ENCODE peak calls at places on chromosomes 6 and 20, in six cellular contexts. H is SJSA1, W is fibroblast of lung, X is AG04450, C is tibial artery, T is hepatocyte. V is an unnamed sample. For H3K27me3, the result is how much of the 10 kb centered on the place peaks cover.

GRCh38 chr6:13873288-13874190 is 51.2 kb upstream of the RNF182 start:
- DNase-seq in H (peak), W (no peak), X (no peak), C (no peak), T (peak), V (no peak)

GRCh38 chr20:44633872-44634600 is 17.5 kb downstream of the ADA start:
- DNase-seq in H (no peak), W (no peak), X (no peak), C (no peak), T (no peak), V (no peak)

GRCh38 chr6:35259194-35259945 is at the start of gene ZNF76:
- DNase-seq in H (peak), W (peak), X (peak), C (peak), T (peak), V (peak)

GRCh38 chr6:30988209-30988825 is 4.8 kb downstream of the MUC21 start:
- DNase-seq in H (no peak), W (no peak), X (no peak), C (no peak), T (peak), V (peak)

GRCh38 chr6:139154885-139155547 is 20.1 kb downstream of the HECA start:
- DNase-seq in H (no peak), W (no peak), X (no peak), C (no peak), T (no peak), V (peak)

GRCh38 chr6:12391472-12391871 is 101.3 kb downstream of the EDN1 start:
- DNase-seq in H (no peak), W (no peak), X (no peak), C (no peak), T (no peak), V (no peak)

GRCh38 chr20:62776692-62777527 is 19.4 kb upstream of the MRGBP start:
- DNase-seq in H (no peak), W (no peak), X (no peak), C (no peak), T (no peak), V (peak)

GRCh38 chr6:25875563-25875905 is 1.5 kb upstream of the SLC17A3 start:
- DNase-seq in H (no peak), W (no peak), X (no peak), C (no peak), T (no peak), V (no peak)

GRCh38 chr6:163554663-163555062 is 140.1 kb downstream of the QKI start:
- DNase-seq in H (peak), W (peak), X (no peak), C (peak), T (peak), V (peak)

GRCh38 chr20:17936306-17936790 is 32.2 kb downstream of the SNX5 start:
- DNase-seq in H (no peak), W (peak), X (no peak), C (no peak), T (no peak), V (no peak)

GRCh38 chr6:135568366-135568765 is 70.8 kb upstream of the AHI1 start:
- DNase-seq in H (no peak), W (peak), X (peak), C (no peak), T (peak), V (no peak)

GRCh38 chr20:57133926-57134650 is 132.4 kb downstream of the BMP7 start:
- DNase-seq in H (no peak), W (no peak), X (no peak), C (no peak), T (no peak), V (no peak)

GRCh38 chr6:95143408-95144180 is 433.7 kb upstream of the MANEA start:
- DNase-seq in H (no peak), W (no peak), X (no peak), C (no peak), T (no peak), V (no peak)

GRCh38 chr6:122789862-122790739 is 1.0 kb downstream of the SMPDL3A start:
- DNase-seq in H (no peak), W (peak), X (no peak), C (peak), T (peak), V (peak)

GRCh38 chr20:309841-310644 is 12.7 kb downstream of the ZCCHC3 start:
- DNase-seq in H (peak), W (peak), X (peak), C (peak), T (peak), V (peak)

GRCh38 chr6:43368517-43369160 is 808 bp downstream of the ZNF318 start:
- DNase-seq in H (peak), W (peak), X (no peak), C (peak), T (peak), V (peak)

GRCh38 chr6:169996652-169997051 is 245.2 kb downstream of the ERMARD start:
- DNase-seq in H (no peak), W (no peak), X (no peak), C (no peak), T (no peak), V (no peak)

GRCh38 chr20:35120012-35120701 is 27.0 kb downstream of the EDEM2 start:
- DNase-seq in H (peak), W (peak), X (peak), C (peak), T (no peak), V (peak)

DNA sequence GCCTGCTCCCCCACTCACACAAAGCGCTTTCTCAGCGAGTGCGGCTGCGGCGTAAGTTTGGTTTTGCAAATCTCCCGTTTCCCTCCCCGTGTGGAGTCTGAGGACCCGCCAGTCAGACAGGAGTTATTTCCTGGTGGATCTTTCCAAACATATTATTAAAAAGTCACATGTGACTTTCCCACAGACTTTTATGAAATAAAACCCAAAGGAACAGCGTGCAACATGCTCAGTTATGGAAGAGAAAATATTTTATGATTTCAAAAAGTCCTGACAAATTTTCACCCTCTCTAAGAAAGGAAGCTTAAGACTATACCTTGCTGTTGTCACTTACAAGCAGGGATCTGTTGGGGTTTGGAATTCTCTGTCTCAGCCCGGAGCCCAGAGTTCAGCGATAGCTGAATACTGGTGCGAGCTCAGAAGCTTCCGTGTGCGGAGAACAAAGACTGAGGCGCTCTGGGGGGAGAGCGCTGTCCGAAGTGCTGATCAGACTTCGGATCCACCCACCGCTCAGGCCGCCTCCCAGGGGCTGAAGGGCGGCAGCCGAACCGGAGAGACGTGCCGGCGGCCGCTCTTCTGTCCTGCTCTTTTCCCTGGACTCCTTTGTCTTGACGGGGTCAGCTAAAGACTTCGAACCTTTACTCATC is 2.5 kb upstream of the MYT1 start:
- DNase-seq in H (peak), W (peak), X (no peak), C (no peak), T (peak), V (peak)
- H3K4me3 ChIP-seq in H (no peak), W (no peak), X (no peak), C (no peak), T (no peak), V (no peak)

DNA sequence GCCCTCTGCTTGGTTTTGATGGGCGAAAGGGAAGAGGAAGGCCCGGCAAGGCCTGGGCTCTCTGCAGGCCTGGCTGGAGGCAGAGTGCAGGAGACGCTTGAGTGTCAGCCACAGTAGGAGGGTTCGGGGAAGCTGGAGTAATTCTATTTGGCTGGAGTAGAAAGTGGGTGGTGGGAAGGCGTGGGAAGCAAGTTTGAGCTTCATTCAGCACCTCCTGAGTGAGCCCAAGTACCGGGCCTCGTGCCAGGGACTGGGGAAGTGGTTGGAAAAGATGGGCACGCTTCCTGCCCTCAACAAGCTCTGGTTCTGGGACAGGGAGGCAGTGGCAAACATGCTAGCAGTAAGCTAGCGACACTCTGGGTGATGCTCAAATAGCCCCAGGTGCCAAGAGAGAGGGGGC is 72.5 kb downstream of the DLGAP4 start:
- DNase-seq in H (no peak), W (no peak), X (no peak), C (no peak), T (no peak), V (no peak)
- H3K27me3 ChIP-seq in H (under half), W (under half), X (under half), C (under half), T (under half), V (under half)

GRCh38 chr6:83853178-83853967 is at the start of gene RIPPLY2:
- DNase-seq in H (peak), W (peak), X (no peak), C (no peak), T (peak), V (no peak)
- H3K4me3 ChIP-seq in H (peak), W (peak), X (peak), C (peak), T (peak), V (peak)

GRCh38 chr20:19866070-19866469 is 108.0 kb downstream of the RIN2 start:
- DNase-seq in H (no peak), W (no peak), X (no peak), C (no peak), T (no peak), V (no peak)

GRCh38 chr20:19867074-19867473 is 109.0 kb downstream of the RIN2 start:
- DNase-seq in H (no peak), W (peak), X (peak), C (no peak), T (no peak), V (peak)

GRCh38 chr20:19868383-19868782 is 110.3 kb downstream of the RIN2 start:
- DNase-seq in H (no peak), W (no peak), X (no peak), C (no peak), T (no peak), V (no peak)

GRCh38 chr20:19864130-19864529 is 106.1 kb downstream of the RIN2 start:
- DNase-seq in H (peak), W (no peak), X (no peak), C (no peak), T (no peak), V (no peak)

GRCh38 chr20:19867940-19868371 is 109.9 kb downstream of the RIN2 start:
- DNase-seq in H (no peak), W (no peak), X (no peak), C (peak), T (no peak), V (no peak)
- H3K27me3 ChIP-seq in H (under half), W (under half), X (under half), C (under half), T (under half), V (under half)

GRCh38 chr6:84260186-84260585 is 32.7 kb upstream of the CEP162 start:
- DNase-seq in H (no peak), W (no peak), X (no peak), C (no peak), T (no peak), V (no peak)

GRCh38 chr6:84258268-84258667 is 30.8 kb upstream of the CEP162 start:
- DNase-seq in H (peak), W (no peak), X (no peak), C (no peak), T (no peak), V (no peak)

GRCh38 chr6:84255641-84256040 is 28.2 kb upstream of the CEP162 start:
- DNase-seq in H (no peak), W (no peak), X (no peak), C (no peak), T (no peak), V (no peak)

GRCh38 chr6:84260926-84261325 is 33.5 kb upstream of the CEP162 start:
- DNase-seq in H (no peak), W (no peak), X (no peak), C (no peak), T (no peak), V (peak)

GRCh38 chr6:84258866-84259265 is 31.4 kb upstream of the CEP162 start:
- DNase-seq in H (no peak), W (no peak), X (no peak), C (no peak), T (no peak), V (no peak)
- H3K4me3 ChIP-seq in H (no peak), W (no peak), X (no peak), C (no peak), T (no peak), V (no peak)

DNA sequence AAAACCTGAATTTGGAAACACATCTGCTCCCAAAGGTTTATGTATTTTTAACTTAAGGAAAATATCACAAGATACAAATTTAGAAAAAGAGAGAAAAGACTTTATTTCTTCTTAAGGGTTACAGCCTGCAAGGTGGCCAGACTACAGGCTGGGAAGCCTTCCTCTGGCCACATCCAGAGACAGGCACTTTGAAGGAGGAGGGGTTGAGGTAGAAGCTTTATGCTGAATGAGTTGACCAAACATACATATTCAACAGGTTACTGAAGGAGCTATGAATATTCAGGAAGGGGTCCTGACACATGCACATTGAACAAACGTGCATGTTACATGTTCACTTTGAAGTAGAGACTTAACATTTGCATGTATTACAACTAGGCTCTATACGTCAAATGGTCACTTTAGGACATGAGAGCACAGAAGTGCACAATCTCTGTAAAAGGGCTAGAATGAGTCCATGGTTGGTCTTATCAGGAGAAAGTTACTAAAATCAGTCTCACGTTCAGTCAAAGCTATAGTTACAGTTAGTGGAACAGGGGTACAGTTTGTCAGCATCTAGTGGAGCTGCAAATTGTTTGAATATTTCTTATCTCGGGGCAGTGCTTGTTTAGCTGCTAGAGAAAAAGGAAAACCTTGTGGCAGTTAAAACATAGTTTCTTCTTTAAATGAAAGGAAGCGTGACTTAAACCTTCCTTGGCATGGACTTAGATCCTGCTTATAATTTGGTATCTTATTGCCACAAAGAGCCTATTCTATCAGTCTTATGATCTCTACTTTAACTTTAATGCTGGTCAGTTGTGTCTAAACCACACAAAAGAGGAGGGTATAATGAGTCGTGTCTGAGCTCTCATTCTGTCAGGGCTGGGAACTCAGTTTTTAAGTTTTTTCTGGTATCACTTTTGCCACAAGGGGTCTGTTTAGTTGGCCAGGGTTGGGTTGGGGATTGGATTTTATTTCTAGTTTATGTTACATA is 4.6 kb upstream of the ZSCAN9 start:
- DNase-seq in H (no peak), W (peak), X (no peak), C (no peak), T (no peak), V (no peak)
- H3K27me3 ChIP-seq in H (under half), W (under half), X (under half), C (under half), T (under half), V (under half)

DNA sequence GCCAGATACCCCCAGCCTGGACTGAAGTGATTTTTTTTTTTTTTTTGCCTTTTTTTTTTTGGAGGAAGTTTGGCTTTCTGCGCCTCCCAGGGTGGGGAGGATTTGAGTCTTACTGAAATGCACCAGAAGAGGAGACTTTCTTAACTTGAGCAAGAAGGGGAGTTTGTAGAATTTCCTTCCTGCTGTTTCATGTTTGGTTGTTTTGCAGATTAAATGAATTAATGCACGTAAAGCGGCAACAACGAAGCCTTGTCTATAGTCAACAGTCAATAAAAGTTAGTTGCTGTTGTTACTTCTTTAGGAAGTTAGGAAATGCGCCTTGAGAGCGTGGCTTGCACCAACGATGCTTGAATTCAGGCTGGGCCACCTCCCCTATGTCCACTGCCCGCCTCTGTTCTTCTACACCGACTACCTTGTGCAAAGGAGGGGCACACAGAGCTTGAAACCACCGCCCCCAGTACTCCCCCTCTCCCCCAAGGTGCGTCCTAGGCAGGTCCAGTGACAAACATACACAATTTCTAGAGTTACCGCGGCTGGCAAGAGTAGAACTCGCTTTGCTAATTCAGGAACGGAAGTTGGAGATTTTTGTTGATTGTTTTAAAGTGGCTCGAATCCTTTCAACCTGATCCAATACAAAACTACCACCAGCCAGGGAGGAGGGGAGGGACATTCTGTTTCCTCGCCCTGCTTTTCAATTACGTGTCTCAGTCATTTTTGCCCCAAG is 828 bp upstream of the CYP24A1 start:
- DNase-seq in H (no peak), W (no peak), X (no peak), C (no peak), T (no peak), V (peak)
- H3K4me3 ChIP-seq in H (no peak), W (no peak), X (peak), C (no peak), T (peak), V (no peak)

GRCh38 chr20:56001106-56001785 is 4.1 kb downstream of the CBLN4 start:
- DNase-seq in H (no peak), W (no peak), X (no peak), C (no peak), T (no peak), V (no peak)
- H3K27me3 ChIP-seq in H (under half), W (under half), X (under half), C (under half), T (under half), V (under half)

GRCh38 chr6:32430179-32430578 is 9.5 kb upstream of the HLA-DRA start:
- DNase-seq in H (no peak), W (no peak), X (no peak), C (no peak), T (no peak), V (no peak)

GRCh38 chr6:32426338-32426737 is 13.3 kb upstream of the HLA-DRA start:
- DNase-seq in H (no peak), W (no peak), X (no peak), C (no peak), T (no peak), V (no peak)

GRCh38 chr6:32424584-32424983 is 15.1 kb upstream of the HLA-DRA start:
- DNase-seq in H (no peak), W (no peak), X (no peak), C (no peak), T (no peak), V (peak)

GRCh38 chr6:32427934-32428474 is 11.7 kb upstream of the HLA-DRA start:
- DNase-seq in H (no peak), W (no peak), X (no peak), C (no peak), T (no peak), V (no peak)

DNA sequence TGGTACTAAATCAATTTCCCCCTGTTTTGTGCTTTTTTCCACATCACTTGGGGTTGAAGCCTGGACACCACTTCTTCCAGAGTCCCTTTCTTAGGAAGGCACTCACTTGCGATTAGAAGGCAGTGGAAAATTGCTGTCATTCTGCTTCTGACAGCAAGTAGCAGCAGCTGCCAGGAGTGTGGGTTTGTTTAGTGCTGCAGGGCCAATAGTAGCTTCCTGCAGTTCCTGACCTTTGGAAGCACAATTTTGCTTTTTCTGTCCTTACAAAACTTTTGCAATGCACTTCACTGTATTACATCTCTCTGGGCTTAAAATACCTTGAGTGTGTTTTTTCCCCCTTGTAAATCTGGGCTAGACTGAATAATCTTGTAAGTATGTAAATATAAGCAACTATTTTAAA is 12.5 kb upstream of the HLA-DRA start:
- DNase-seq in H (no peak), W (no peak), X (no peak), C (no peak), T (no peak), V (no peak)
- H3K4me3 ChIP-seq in H (no peak), W (no peak), X (no peak), C (no peak), T (no peak), V (no peak)

DNA sequence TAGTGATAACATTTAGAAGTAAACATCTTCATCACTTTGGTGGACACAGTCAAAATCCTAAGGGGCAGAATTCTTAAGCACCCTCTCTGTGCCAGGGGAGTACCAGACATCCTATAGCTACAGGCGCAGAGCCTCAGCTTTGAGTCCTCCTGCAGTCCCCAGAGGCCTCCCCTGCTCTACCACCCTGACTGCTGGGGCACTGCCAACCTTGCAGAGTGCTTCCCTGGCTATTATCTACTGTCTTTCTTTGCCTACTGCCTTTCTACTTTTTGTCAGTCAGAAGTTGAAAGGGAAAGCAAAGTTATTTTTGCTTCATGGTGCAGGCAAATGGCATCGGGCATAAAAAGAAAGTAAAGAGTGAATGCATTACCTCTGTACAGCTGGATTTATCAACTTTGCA is 80.1 kb downstream of the AIG1 start:
- DNase-seq in H (no peak), W (no peak), X (no peak), C (no peak), T (no peak), V (no peak)
- H3K27me3 ChIP-seq in H (under half), W (under half), X (under half), C (under half), T (under half), V (under half)